ENCODE peak calls at places on chromosomes 12 and 14, in five cellular contexts. D, Q, H, M and P are unnamed samples.
A peak's percentile ranks its signal among the peaks of the same experiment; 100 is the strongest.

GRCh38 chr12:52025301-52026172 is 18.8 kb downstream of the TAMALIN start:
- DNase-seq in D (peak; percentile 74), Q (peak; percentile 90), H (peak; percentile 83), M (peak; percentile 90), P (peak; percentile 82)

GRCh38 chr12:6370994-6371754 is 4.2 kb downstream of the SCNN1A start:
- DNase-seq in D (peak; percentile 66), Q (peak; percentile 97), H (peak; percentile 78), M (peak; percentile 66), P (peak; percentile 88)

GRCh38 chr12:89138048-89138852 is 214.1 kb downstream of the DUSP6 start:
- DNase-seq in D (no peak), Q (peak; percentile 61), H (no peak), M (no peak), P (no peak)

GRCh38 chr14:105330491-105330895 is 15.9 kb downstream of the PACS2 start:
- DNase-seq in D (no peak), Q (peak; percentile 20), H (no peak), M (no peak), P (no peak)

GRCh38 chr12:57096099-57096572 is 7.2 kb downstream of the NAB2 start:
- DNase-seq in D (no peak), Q (no peak), H (no peak), M (no peak), P (peak; percentile 56)

GRCh38 chr14:95597784-95598204 is 62.9 kb downstream of the GLRX5 start:
- DNase-seq in D (peak; percentile 8), Q (no peak), H (no peak), M (no peak), P (no peak)

GRCh38 chr14:63800651-63801385 is 52.0 kb upstream of the SYNE2 start:
- DNase-seq in D (no peak), Q (peak; percentile 19), H (no peak), M (no peak), P (no peak)

GRCh38 chr12:99959549-99960170 is 25.1 kb downstream of the ANKS1B start:
- DNase-seq in D (no peak), Q (peak; percentile 95), H (no peak), M (no peak), P (peak; percentile 20)

GRCh38 chr14:42779024-42779423 is 1172.3 kb downstream of the LRFN5 start:
- DNase-seq in D (no peak), Q (peak; percentile 50), H (no peak), M (no peak), P (no peak)

GRCh38 chr12:74317078-74317581 is 220.5 kb upstream of the ATXN7L3B start:
- DNase-seq in D (no peak), Q (peak; percentile 72), H (no peak), M (no peak), P (peak; percentile 27)

GRCh38 chr12:1429980-1430379 is 164.4 kb downstream of the FBXL14 start:
- DNase-seq in D (no peak), Q (peak; percentile 56), H (no peak), M (no peak), P (no peak)

GRCh38 chr14:89139404-89140247 is 277.4 kb downstream of the FOXN3 start:
- DNase-seq in D (no peak), Q (no peak), H (no peak), M (no peak), P (no peak)

GRCh38 chr14:37592288-37593274 is 2.5 kb downstream of the FOXA1 start:
- DNase-seq in D (no peak), Q (peak; percentile 52), H (no peak), M (no peak), P (no peak)

GRCh38 chr14:61322799-61323290 is 1.5 kb downstream of the PRKCH start:
- DNase-seq in D (no peak), Q (peak; percentile 89), H (no peak), M (no peak), P (no peak)

GRCh38 chr12:95440401-95440800 is 33.6 kb upstream of the METAP2 start:
- DNase-seq in D (no peak), Q (no peak), H (no peak), M (no peak), P (no peak)

GRCh38 chr14:70332015-70332414 is 27.5 kb downstream of the COX16 start:
- DNase-seq in D (no peak), Q (no peak), H (no peak), M (no peak), P (no peak)
- H3K36me3 ChIP-seq in D (no peaks in the 10 kb centered on the region), Q (peaks cover 51% of the 10 kb centered on the region), H (no peaks in the 10 kb centered on the region), M (peaks cover 44% of the 10 kb centered on the region), P (peaks cover 27% of the 10 kb centered on the region)

DNA sequence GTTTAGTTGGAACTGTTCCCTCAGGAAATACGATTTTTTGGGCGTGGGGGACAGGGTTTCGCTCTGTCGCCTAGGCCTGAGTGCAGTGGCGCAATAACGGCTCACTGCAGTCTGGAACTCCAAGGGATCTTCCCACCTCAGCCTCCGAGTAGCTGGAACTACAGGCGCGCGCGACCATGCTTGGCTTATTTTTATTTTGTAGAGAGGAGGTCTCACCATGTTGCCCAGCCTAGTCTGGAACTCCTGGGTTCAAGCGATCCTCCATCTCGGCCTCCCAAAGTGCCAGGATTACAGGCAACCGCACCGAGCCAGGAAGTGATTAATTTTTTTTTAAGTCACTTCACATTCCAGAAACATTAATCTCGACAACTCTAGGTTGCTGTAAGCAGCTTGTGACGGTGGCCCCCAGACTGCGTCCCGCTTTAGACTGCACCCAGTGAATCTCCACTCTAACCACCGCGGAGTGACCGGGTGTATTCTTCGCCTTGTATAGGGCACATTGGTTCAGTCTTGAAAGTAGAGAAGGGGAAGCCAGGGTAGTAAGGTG is 825 bp upstream of the MIS18BP1 start:
- DNase-seq in D (no peak), Q (no peak), H (peak; percentile 48), M (no peak), P (no peak)
- H3K4me3 ChIP-seq in D (peak overlapping the region; percentile 65), Q (peak overlapping the region; percentile 71), H (peak overlapping the region; percentile 48), M (peak overlapping the region; percentile 74), P (peak overlapping the region; percentile 84)

GRCh38 chr14:100372357-100373048 is 49.4 kb downstream of the SLC25A47 start:
- DNase-seq in D (no peak), Q (no peak), H (no peak), M (no peak), P (no peak)

GRCh38 chr14:100375963-100376735 is 53.0 kb downstream of the SLC25A47 start:
- DNase-seq in D (peak; percentile 93), Q (peak; percentile 97), H (peak; percentile 97), M (peak; percentile 95), P (peak; percentile 97)

GRCh38 chr14:100374891-100375272 is 51.7 kb downstream of the SLC25A47 start:
- DNase-seq in D (no peak), Q (no peak), H (no peak), M (no peak), P (no peak)

GRCh38 chr14:100375273-100375962 is 52.3 kb downstream of the SLC25A47 start:
- DNase-seq in D (peak; percentile 34), Q (peak; percentile 44), H (peak; percentile 70), M (peak; percentile 56), P (peak; percentile 89)

GRCh38 chr14:100374270-100374669 is 51.1 kb downstream of the SLC25A47 start:
- DNase-seq in D (no peak), Q (no peak), H (no peak), M (no peak), P (no peak)
- H3K4me1 ChIP-seq in D (peaks cover 25% of the 10 kb centered on the region), Q (peaks cover 21% of the 10 kb centered on the region), H (peaks cover 13% of the 10 kb centered on the region), M (peaks cover 69% of the 10 kb centered on the region), P (no peaks in the 10 kb centered on the region)

GRCh38 chr12:53279888-53280498 is 11.9 kb downstream of the ESPL1 start:
- DNase-seq in D (no peak), Q (no peak), H (no peak), M (no peak), P (no peak)
- H3K36me3 ChIP-seq in D (no peaks in the 10 kb centered on the region), Q (peaks cover 53% of the 10 kb centered on the region), H (no peaks in the 10 kb centered on the region), M (peaks cover 43% of the 10 kb centered on the region), P (peaks cover 61% of the 10 kb centered on the region)

DNA sequence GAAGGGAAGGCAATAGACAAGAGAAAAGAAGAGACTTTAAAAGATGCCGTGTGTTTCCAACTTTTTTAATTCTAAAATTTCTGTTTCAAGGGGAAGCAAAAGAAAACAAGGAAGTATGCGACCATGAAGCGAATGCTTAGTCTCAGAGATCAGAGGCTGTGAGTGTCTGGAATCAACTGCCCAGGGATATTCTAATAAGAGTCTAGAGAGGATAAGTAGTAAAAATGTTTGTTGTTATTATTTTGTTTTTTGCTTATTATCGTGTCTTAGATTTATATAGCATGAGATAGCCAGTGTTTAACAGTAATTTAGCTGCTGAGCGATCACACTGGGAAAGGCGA is 421 bp downstream of the FCF1 start:
- DNase-seq in D (no peak), Q (no peak), H (no peak), M (no peak), P (no peak)
- H3K4me3 ChIP-seq in D (peak overlapping the region; percentile 58), Q (peak overlapping the region; percentile 95), H (peak overlapping the region; percentile 69), M (peak overlapping the region; percentile 63), P (peak overlapping the region; percentile 71)